ENCODE peak calls at places on chromosomes 13 and 19, in seven cellular contexts. Y is suprapubic skin, L is GM12865, B is astrocyte of the spinal cord, J is breast epithelium, H is left ventricle myocardium inferior, A is tibial nerve. R is an unnamed sample.

GRCh38 chr13:35179494-35179893 is 237.4 kb downstream of the NBEA start:
- DNase-seq in B (no peak), Y (no peak), H (no peak), A (no peak), L (no peak), J (no peak), R (peak)

GRCh38 chr19:40802300-40803169 is 3.5 kb downstream of the EGLN2 start:
- DNase-seq in H (peak), J (no peak), L (no peak), A (no peak), Y (peak), B (no peak), R (peak)

GRCh38 chr13:97273341-97273831 is 51.3 kb downstream of the MBNL2 start:
- DNase-seq in Y (no peak), H (no peak), J (peak), B (no peak), L (no peak), A (no peak), R (no peak)

GRCh38 chr19:53196777-53197396 is 3.7 kb upstream of the ZNF665 start:
- DNase-seq in H (peak), J (peak), A (peak), Y (peak), L (peak), B (peak), R (peak)

GRCh38 chr13:114155923-114156883 is 22.9 kb upstream of the CFAP97D2 start:
- DNase-seq in H (no peak), L (no peak), B (no peak), J (no peak), Y (no peak), A (no peak), R (no peak)

GRCh38 chr13:78978381-78978998 is 319.5 kb upstream of the OBI1 start:
- DNase-seq in A (peak), L (peak), B (peak), J (no peak), H (no peak), Y (no peak), R (peak)

GRCh38 chr19:29487432-29487831 is 38.4 kb upstream of the VSTM2B start:
- DNase-seq in Y (no peak), L (no peak), H (no peak), J (no peak), B (no peak), A (no peak), R (no peak)

GRCh38 chr13:74273591-74273990 is 139.4 kb upstream of the KLF12 start:
- DNase-seq in J (no peak), A (no peak), L (no peak), B (no peak), Y (no peak), H (no peak), R (no peak)

GRCh38 chr19:54650108-54650666 is 12.6 kb upstream of the LILRB4 start:
- DNase-seq in Y (no peak), L (no peak), J (no peak), A (no peak), H (no peak), B (no peak), R (no peak)

GRCh38 chr13:24032252-24032651 is 128.3 kb upstream of the SPATA13 start:
- DNase-seq in B (peak), H (no peak), J (no peak), A (no peak), L (no peak), Y (no peak), R (peak)

GRCh38 chr19:3785938-3786824 is at the start of gene MATK:
- DNase-seq in H (no peak), L (no peak), B (no peak), J (no peak), Y (no peak), A (no peak), R (no peak)

GRCh38 chr19:32200312-32201038 is 144.9 kb upstream of the ZNF507 start:
- DNase-seq in L (no peak), J (no peak), B (no peak), Y (no peak), A (no peak), H (peak), R (no peak)

GRCh38 chr13:110503979-110504499 is 57.5 kb downstream of the RAB20 start:
- DNase-seq in L (no peak), A (no peak), J (no peak), H (no peak), B (no peak), Y (no peak), R (no peak)

GRCh38 chr19:29819300-29819699 is 7.5 kb downstream of the CCNE1 start:
- DNase-seq in B (no peak), A (no peak), H (no peak), L (no peak), J (no peak), Y (no peak), R (no peak)

GRCh38 chr19:50658438-50659317 is 9.4 kb downstream of the C19orf81 start:
- DNase-seq in H (peak), L (no peak), J (peak), Y (no peak), B (peak), A (peak), R (peak)

GRCh38 chr13:69579351-69579750 is 528.3 kb upstream of the ATXN8OS start:
- DNase-seq in L (no peak), A (no peak), Y (no peak), H (no peak), B (peak), J (no peak), R (no peak)

GRCh38 chr13:105121221-105121620 is 1414.2 kb downstream of the EFNB2 start:
- DNase-seq in A (no peak), H (no peak), J (no peak), B (no peak), Y (no peak), L (no peak), R (no peak)

GRCh38 chr19:39199025-39199424 is 2.3 kb downstream of the NCCRP1 start:
- DNase-seq in A (no peak), Y (no peak), H (no peak), B (peak), J (no peak), L (no peak), R (peak)

GRCh38 chr19:48806818-48807589 is 3.8 kb downstream of the BCAT2 start:
- DNase-seq in A (no peak), B (no peak), H (no peak), L (peak), Y (no peak), J (no peak), R (peak)

GRCh38 chr13:74047925-74048324 is 86.3 kb downstream of the KLF12 start:
- DNase-seq in H (no peak), A (no peak), Y (no peak), L (no peak), B (no peak), J (no peak), R (no peak)

GRCh38 chr19:383922-384800 is 24.8 kb downstream of the C2CD4C start:
- DNase-seq in H (no peak), B (no peak), A (no peak), Y (peak), L (no peak), J (peak), R (peak)

GRCh38 chr19:33740811-33741396 is 55.8 kb upstream of the KCTD15 start:
- DNase-seq in L (peak), H (no peak), J (no peak), B (peak), A (no peak), Y (no peak), R (peak)

GRCh38 chr13:20165417-20166257 is 4.8 kb upstream of the GJA3 start:
- DNase-seq in L (no peak), Y (no peak), H (no peak), B (no peak), J (no peak), A (no peak), R (no peak)

GRCh38 chr19:7874080-7874856 is at the start of gene PRR36:
- DNase-seq in Y (no peak), A (no peak), H (no peak), J (peak), B (no peak), L (no peak), R (no peak)

GRCh38 chr13:25987987-25988386 is 63.8 kb downstream of the SHISA2 start:
- DNase-seq in J (no peak), A (no peak), B (no peak), L (no peak), Y (no peak), H (no peak), R (no peak)

GRCh38 chr19:43476606-43477005 is 11.2 kb upstream of the LYPD3 start:
- DNase-seq in B (peak), Y (no peak), L (no peak), A (no peak), H (no peak), J (no peak), R (peak)

GRCh38 chr13:97856001-97856675 is 97.3 kb upstream of the IPO5 start:
- DNase-seq in Y (peak), A (peak), B (no peak), L (peak), H (peak), J (no peak), R (peak)

GRCh38 chr19:657611-658010 is 5.4 kb downstream of the RNF126 start:
- DNase-seq in H (no peak), A (no peak), B (no peak), L (no peak), J (no peak), Y (no peak), R (no peak)

GRCh38 chr13:110308377-110309158 is 1.5 kb downstream of the COL4A2 start:
- DNase-seq in A (peak), H (no peak), Y (peak), B (peak), L (no peak), J (peak), R (peak)

GRCh38 chr13:60655268-60655667 is 258.2 kb downstream of the TDRD3 start:
- DNase-seq in B (no peak), Y (no peak), A (no peak), H (no peak), L (no peak), J (no peak), R (no peak)

GRCh38 chr13:96018135-96018534 is 35.1 kb downstream of the UGGT2 start:
- DNase-seq in B (no peak), L (no peak), A (no peak), Y (no peak), H (no peak), J (no peak), R (no peak)

GRCh38 chr13:41059466-41059865 is 1.8 kb upstream of the WBP4 start:
- DNase-seq in J (no peak), B (peak), A (no peak), H (no peak), Y (no peak), L (peak), R (no peak)
- H3K4me3 ChIP-seq in J (peak), B (peak), A (peak), H (peak), Y (peak), L (peak), R (peak)

DNA sequence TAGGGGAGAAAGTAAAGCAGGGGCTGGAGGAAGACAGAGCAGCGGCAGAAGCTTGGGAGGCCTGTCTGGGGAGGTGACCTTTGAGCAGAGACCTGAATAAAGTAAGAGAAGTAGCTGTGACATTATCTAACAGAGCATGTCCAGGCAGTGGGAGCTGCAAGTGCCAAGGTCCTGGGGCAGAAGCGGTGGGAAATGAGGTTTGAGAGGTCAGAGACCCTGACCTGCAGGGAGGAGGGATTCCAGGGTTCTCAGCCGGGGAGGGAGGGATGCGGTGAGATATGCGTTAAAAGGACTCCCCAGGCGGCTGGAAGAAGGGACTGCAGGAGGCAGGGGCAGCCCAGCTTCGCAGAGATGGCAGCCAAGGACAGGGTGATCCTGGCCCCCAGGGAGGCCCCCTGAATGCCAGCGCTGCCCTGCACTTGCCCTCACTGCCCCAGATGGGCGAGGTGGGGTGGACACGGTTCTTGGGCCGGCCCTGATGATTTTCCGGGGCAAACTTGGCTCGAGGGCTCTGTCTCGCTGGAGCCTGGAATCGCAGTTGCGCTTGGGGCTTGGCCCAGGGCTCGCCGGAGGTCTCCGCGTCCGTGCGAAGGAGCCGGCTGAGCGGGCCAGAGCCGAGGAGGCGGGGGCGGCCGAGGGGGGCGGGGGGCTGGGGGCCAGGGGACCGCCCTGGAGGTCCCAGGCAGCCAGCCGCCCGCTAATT is 3.2 kb downstream of the CRLF1 start:
- DNase-seq in B (peak), Y (no peak), A (no peak), J (no peak), L (peak), H (no peak), R (peak)
- TF ChIP-seq CTCF in B (peak), Y (no peak), A (no peak), J (no peak), L (peak), H (peak), R (peak)

GRCh38 chr13:50082426-50083283 is 67.4 kb downstream of the KCNRG start:
- DNase-seq in A (peak), L (peak), Y (no peak), H (peak), J (peak), B (peak), R (peak)

GRCh38 chr13:50080856-50081105 is 65.5 kb downstream of the KCNRG start:
- DNase-seq in L (peak), A (no peak), B (peak), J (no peak), Y (no peak), H (no peak), R (peak)

GRCh38 chr13:50081899-50082425 is 66.7 kb downstream of the KCNRG start:
- DNase-seq in Y (peak), A (peak), L (peak), J (peak), H (peak), B (peak), R (peak)

GRCh38 chr13:50081106-50081898 is 66.1 kb downstream of the KCNRG start:
- DNase-seq in J (peak), A (peak), Y (no peak), H (peak), B (peak), L (peak), R (no peak)

DNA sequence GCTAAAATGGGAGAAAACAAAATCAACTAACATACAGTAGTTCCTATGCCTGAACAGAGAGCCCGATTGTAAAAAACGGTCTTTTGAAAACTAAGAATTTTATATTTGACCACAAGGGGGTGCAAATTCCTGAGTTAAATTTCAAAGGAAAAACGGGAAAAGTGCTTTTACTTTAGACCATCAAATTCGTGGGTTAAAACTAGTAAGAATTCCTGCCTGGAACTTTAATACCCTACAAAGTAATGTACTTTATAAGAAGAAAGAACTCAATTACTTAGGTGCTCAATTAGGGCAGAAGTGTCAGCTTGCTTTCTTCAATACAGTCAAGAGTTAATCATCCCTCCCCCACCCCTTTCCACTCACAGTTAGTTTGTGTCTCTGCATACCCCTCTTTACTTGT is 69.8 kb downstream of the KCNRG start:
- DNase-seq in A (no peak), Y (no peak), H (no peak), J (no peak), L (no peak), B (peak), R (peak)
- H3K4me3 ChIP-seq in A (peak), Y (no peak), H (peak), J (no peak), L (no peak), B (peak), R (peak)

GRCh38 chr13:33069365-33069764 is 53.1 kb downstream of the KL start:
- DNase-seq in B (no peak), A (no peak), H (no peak), J (no peak), L (peak), Y (no peak), R (no peak)
- TF ChIP-seq CTCF in B (no peak), A (no peak), H (peak), J (no peak), L (peak), Y (no peak), R (peak)

DNA sequence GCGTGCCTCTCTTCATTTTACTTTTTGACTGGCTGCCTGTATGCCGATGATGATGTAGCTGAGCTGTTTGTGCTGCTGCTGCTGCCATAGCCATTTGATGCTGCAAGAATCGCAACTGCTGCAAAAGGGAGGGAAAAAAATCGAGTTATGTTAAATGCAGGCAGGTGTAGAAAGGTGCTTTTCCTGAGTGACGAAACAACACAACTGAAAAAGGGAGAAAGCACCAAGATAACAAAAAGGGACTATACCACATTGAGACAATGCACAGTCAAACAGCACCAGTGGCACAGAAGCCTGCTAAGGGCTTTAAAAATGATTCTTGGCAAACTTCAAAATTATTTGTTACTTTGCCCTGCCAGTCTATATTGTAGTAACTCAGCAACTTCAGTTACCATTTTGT is 9.1 kb downstream of the EXOSC8 start:
- DNase-seq in B (no peak), H (no peak), A (no peak), Y (no peak), L (no peak), J (no peak), R (no peak)
- H3K4me3 ChIP-seq in B (no peak), H (no peak), A (no peak), Y (no peak), L (no peak), J (no peak), R (no peak)

GRCh38 chr13:51784097-51784496 is 19.9 kb downstream of the DHRS12 start:
- DNase-seq in H (no peak), J (no peak), L (no peak), B (no peak), A (no peak), Y (no peak), R (no peak)

GRCh38 chr13:51780099-51780498 is 23.9 kb downstream of the DHRS12 start:
- DNase-seq in A (no peak), B (no peak), Y (no peak), H (no peak), J (no peak), L (no peak), R (no peak)

GRCh38 chr13:51783432-51784094 is 20.4 kb downstream of the DHRS12 start:
- DNase-seq in Y (no peak), J (no peak), H (no peak), B (no peak), A (no peak), L (no peak), R (no peak)

GRCh38 chr13:51782026-51782710 is 21.8 kb downstream of the DHRS12 start:
- DNase-seq in A (no peak), B (no peak), L (no peak), H (no peak), J (no peak), Y (no peak), R (no peak)

GRCh38 chr13:51781246-51782022 is 22.5 kb downstream of the DHRS12 start:
- DNase-seq in J (no peak), B (peak), H (no peak), Y (no peak), A (no peak), L (peak), R (peak)
- TF ChIP-seq CTCF in J (peak), B (peak), H (peak), Y (no peak), A (no peak), L (peak), R (peak)

GRCh38 chr19:46133777-46134231 is 9.3 kb upstream of the IGFL3 start:
- DNase-seq in Y (no peak), J (no peak), H (no peak), B (peak), L (no peak), A (no peak), R (peak)

GRCh38 chr19:46132508-46133100 is 8.1 kb upstream of the IGFL3 start:
- DNase-seq in L (no peak), Y (no peak), B (no peak), H (no peak), J (no peak), A (no peak), R (no peak)

GRCh38 chr19:46131485-46132143 is 7.1 kb upstream of the IGFL3 start:
- DNase-seq in B (peak), Y (no peak), J (no peak), A (no peak), H (no peak), L (no peak), R (peak)

GRCh38 chr19:46134527-46134926 is 10.0 kb upstream of the IGFL3 start:
- DNase-seq in B (peak), A (no peak), L (no peak), J (no peak), H (no peak), Y (no peak), R (peak)

GRCh38 chr19:46133101-46133627 is 8.7 kb upstream of the IGFL3 start:
- DNase-seq in J (peak), B (peak), Y (no peak), A (peak), L (peak), H (no peak), R (peak)
- H3K4me3 ChIP-seq in J (no peak), B (peak), Y (no peak), A (no peak), L (no peak), H (no peak), R (peak)

DNA sequence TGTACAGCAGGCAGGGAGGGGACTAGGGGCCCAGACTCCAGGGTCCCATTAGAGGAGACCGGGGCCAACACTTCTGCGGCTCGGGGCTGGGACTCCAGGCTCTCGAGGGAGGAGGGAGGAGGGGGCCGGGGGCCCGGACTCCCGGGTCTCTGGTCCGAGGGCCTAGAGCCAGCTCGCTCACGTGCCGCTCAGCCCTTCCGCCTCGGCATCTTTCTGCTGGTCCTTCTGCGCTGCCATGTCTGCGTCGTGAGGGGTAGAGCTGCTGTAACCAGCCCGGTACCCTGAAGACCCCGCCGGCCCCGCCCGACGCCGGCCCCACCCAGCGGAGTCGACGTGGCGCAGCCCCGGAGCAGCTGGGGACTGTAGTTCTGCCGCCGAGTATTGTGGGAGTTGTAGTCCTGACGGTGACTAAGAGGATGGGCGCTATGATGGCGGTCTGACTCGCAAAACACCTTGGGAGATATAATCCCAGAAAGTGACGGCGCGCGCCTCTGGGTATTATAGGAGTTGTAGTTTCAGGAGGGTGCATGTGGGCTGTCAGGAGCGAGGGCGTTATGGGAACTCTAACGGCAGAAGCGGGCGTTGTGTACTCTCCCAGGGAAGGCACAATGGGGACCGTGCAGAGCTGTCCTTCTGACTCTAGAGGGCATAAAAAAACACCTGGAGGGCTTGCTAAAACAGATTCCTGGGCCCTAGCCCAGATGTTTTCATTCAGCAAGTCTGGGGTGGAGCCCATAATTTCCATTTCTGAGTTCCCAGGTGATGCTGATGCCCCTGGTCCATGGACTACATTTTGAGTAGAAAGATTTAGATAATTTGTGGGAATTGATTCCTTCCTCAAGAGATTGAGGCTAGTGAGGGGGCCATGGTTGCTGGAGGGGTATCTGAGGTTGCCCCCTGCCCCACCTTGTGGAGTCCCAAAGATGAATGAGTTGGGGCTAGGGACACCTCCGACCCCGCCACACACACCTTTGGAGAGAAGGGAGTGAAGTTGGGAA is at the start of gene RABAC1:
- DNase-seq in A (peak), Y (peak), B (peak), L (peak), H (peak), J (peak), R (peak)
- TF ChIP-seq CTCF in A (no peak), Y (no peak), B (peak), L (peak), H (peak), J (no peak), R (peak)

R was measured in fibroblast of pulmonary artery.